ENCODE peak calls at places on chromosomes 11 and 22, in nine cellular contexts. A is activated T-cell treated with anti-CD3 and anti-CD28 coated beads for 1 hour; Y is D341Med; B is MCF 10A; O is SHP77; K is esophagus muscularis mucosa; T is NCI-H2171; E is NCI-H2107; N is naive thymus-derived CD4-positive, alpha-beta T cell. C is an unnamed sample.

GRCh38 chr22:49480896-49481650 is 346.6 kb downstream of the BRD1 start:
- DNase-seq in A (no peak), Y (no peak), B (no peak), O (no peak), K (no peak), T (no peak), E (no peak), N (no peak), C (no peak)

GRCh38 chr22:25169278-25170031 is 30.2 kb upstream of the CRYBB3 start:
- DNase-seq in A (no peak), Y (no peak), B (peak), O (no peak), K (no peak), T (no peak), E (no peak), N (no peak), C (no peak)

GRCh38 chr11:57116654-57117053 is 65.1 kb upstream of the LRRC55 start:
- DNase-seq in A (no peak), Y (peak), B (peak), O (no peak), K (no peak), T (peak), E (no peak), N (no peak), C (peak)

GRCh38 chr11:126233391-126233790 is 21.8 kb downstream of the FAM118B start:
- DNase-seq in A (no peak), Y (no peak), B (no peak), O (no peak), K (no peak), T (no peak), E (no peak), N (no peak), C (no peak)

GRCh38 chr11:9527481-9528140 is 45.9 kb upstream of the WEE1 start:
- DNase-seq in A (no peak), Y (no peak), B (peak), O (no peak), K (no peak), T (no peak), E (no peak), N (no peak), C (no peak)

GRCh38 chr22:26846645-26847044 is 189.3 kb downstream of the MIAT start:
- DNase-seq in A (no peak), Y (no peak), B (no peak), O (no peak), K (no peak), T (no peak), E (no peak), N (no peak), C (no peak)

GRCh38 chr22:41197808-41198585 is 7.1 kb upstream of the L3MBTL2 start:
- DNase-seq in A (peak), Y (no peak), B (no peak), O (no peak), K (no peak), T (peak), E (no peak), N (peak), C (peak)

GRCh38 chr22:30238661-30239420 is 7.7 kb downstream of the LIF start:
- DNase-seq in A (no peak), Y (no peak), B (no peak), O (no peak), K (peak), T (no peak), E (no peak), N (no peak), C (no peak)

GRCh38 chr22:29580200-29580810 is 608 bp downstream of the NIPSNAP1 start:
- DNase-seq in A (no peak), Y (peak), B (no peak), O (no peak), K (no peak), T (no peak), E (no peak), N (no peak), C (peak)

GRCh38 chr11:121031167-121031566 is 7.3 kb downstream of the TBCEL start:
- DNase-seq in A (no peak), Y (no peak), B (no peak), O (no peak), K (no peak), T (no peak), E (no peak), N (no peak), C (no peak)

GRCh38 chr11:55895216-55895615 is 12.1 kb downstream of the TRIM51 start:
- DNase-seq in A (no peak), Y (peak), B (no peak), O (no peak), K (no peak), T (no peak), E (no peak), N (no peak), C (no peak)

GRCh38 chr11:67345949-67346819 is 7.2 kb downstream of the POLD4 start:
- DNase-seq in A (no peak), Y (no peak), B (peak), O (peak), K (no peak), T (no peak), E (no peak), N (peak), C (peak)

GRCh38 chr11:44351006-44351660 is 41.2 kb upstream of the ALX4 start:
- DNase-seq in A (no peak), Y (no peak), B (no peak), O (no peak), K (no peak), T (no peak), E (no peak), N (no peak), C (no peak)

GRCh38 chr22:37681001-37681424 is 5.1 kb upstream of the NOL12 start:
- DNase-seq in A (no peak), Y (no peak), B (peak), O (no peak), K (no peak), T (no peak), E (no peak), N (no peak), C (no peak)

GRCh38 chr11:127106142-127106541 is 105.6 kb upstream of the KIRREL3 start:
- DNase-seq in A (no peak), Y (no peak), B (peak), O (peak), K (peak), T (peak), E (peak), N (no peak), C (no peak)

GRCh38 chr11:65506770-65507485 is 8.1 kb downstream of the MALAT1 start:
- DNase-seq in A (no peak), Y (no peak), B (peak), O (no peak), K (no peak), T (no peak), E (no peak), N (peak), C (peak)

GRCh38 chr22:28810839-28811491 is 10.6 kb upstream of the XBP1 start:
- DNase-seq in A (no peak), Y (no peak), B (no peak), O (no peak), K (no peak), T (no peak), E (no peak), N (peak), C (peak)

GRCh38 chr22:23841292-23841691 is 2.5 kb upstream of the DERL3 start:
- DNase-seq in A (no peak), Y (no peak), B (no peak), O (no peak), K (no peak), T (no peak), E (no peak), N (no peak), C (no peak)

GRCh38 chr11:118114266-118114665 is 27.5 kb upstream of the SMIM35 start:
- DNase-seq in A (no peak), Y (no peak), B (no peak), O (no peak), K (no peak), T (no peak), E (no peak), N (no peak), C (no peak)

GRCh38 chr11:76329983-76330382 is 50.9 kb downstream of the THAP12 start:
- DNase-seq in A (no peak), Y (no peak), B (no peak), O (no peak), K (no peak), T (no peak), E (no peak), N (no peak), C (no peak)

GRCh38 chr22:37328017-37328416 is 45.7 kb downstream of the CYTH4 start:
- DNase-seq in A (no peak), Y (no peak), B (peak), O (no peak), K (no peak), T (no peak), E (no peak), N (no peak), C (no peak)

GRCh38 chr22:19962246-19962908 is 20.8 kb upstream of the TXNRD2 start:
- DNase-seq in A (no peak), Y (peak), B (peak), O (peak), K (no peak), T (peak), E (peak), N (peak), C (peak)

GRCh38 chr11:16791494-16791961 is 53.1 kb downstream of the C11orf58 start:
- DNase-seq in A (no peak), Y (no peak), B (peak), O (no peak), K (no peak), T (no peak), E (no peak), N (no peak), C (no peak)

GRCh38 chr11:133082453-133082781 is 449.9 kb downstream of the OPCML start:
- DNase-seq in A (no peak), Y (no peak), B (no peak), O (no peak), K (peak), T (no peak), E (no peak), N (no peak), C (peak)

GRCh38 chr22:30887418-30887817 is 81.2 kb downstream of the MORC2 start:
- DNase-seq in A (no peak), Y (peak), B (no peak), O (no peak), K (no peak), T (no peak), E (no peak), N (no peak), C (no peak)

GRCh38 chr11:122671270-122671906 is 15.9 kb downstream of the UBASH3B start:
- DNase-seq in A (no peak), Y (no peak), B (no peak), O (no peak), K (no peak), T (peak), E (no peak), N (no peak), C (no peak)

GRCh38 chr22:23107487-23108323 is 34.1 kb downstream of the RSPH14 start:
- DNase-seq in A (no peak), Y (no peak), B (no peak), O (peak), K (no peak), T (peak), E (no peak), N (no peak), C (no peak)

GRCh38 chr22:37976547-37976946 is 7.8 kb downstream of the SOX10 start:
- DNase-seq in A (no peak), Y (no peak), B (no peak), O (no peak), K (no peak), T (no peak), E (no peak), N (no peak), C (no peak)

GRCh38 chr11:62905927-62906531 is 15.1 kb downstream of the CHRM1 start:
- DNase-seq in A (peak), Y (peak), B (peak), O (peak), K (peak), T (peak), E (peak), N (peak), C (peak)

GRCh38 chr11:102615077-102615893 is 9.8 kb downstream of the MMP20 start:
- DNase-seq in A (no peak), Y (no peak), B (peak), O (no peak), K (peak), T (no peak), E (no peak), N (no peak), C (no peak)

GRCh38 chr11:78684377-78684776 is 109.7 kb upstream of the NARS2 start:
- DNase-seq in A (no peak), Y (no peak), B (no peak), O (no peak), K (no peak), T (no peak), E (no peak), N (no peak), C (no peak)

C was measured in DND-41.